ENCODE peak calls at places on chromosomes 12 and 14, in eight cellular contexts. A is frontal cortex; H is NK-92 treated with Interleukin-12 subunit alpha and Interleukin-12 subunit beta, amount 100 ng/mL, for 24 hours; C is T follicular helper cell; Y is activated T-helper 1 cell treated with Interleukin-2 at 50 U/mL for 16 hours; E is fibroblast of pulmonary artery; F is dorsolateral prefrontal cortex; O is NCI-H146. J is an unnamed sample.

GRCh38 chr14:73180385-73180805 is 44.1 kb downstream of the PSEN1 start:
- DNase-seq in A (no peak), H (no peak), C (no peak), Y (no peak), E (peak; percentile 91), F (no peak), O (no peak), J (no peak)

GRCh38 chr12:53190108-53190729 is 9.5 kb upstream of the CSAD start:
- DNase-seq in A (no peak), H (no peak), C (peak; percentile 36), Y (peak; percentile 33), E (peak; percentile 59), F (peak; percentile 20), O (peak; percentile 38), J (no peak)

GRCh38 chr12:132309162-132310086 is 20.0 kb downstream of the GALNT9 start:
- DNase-seq in A (no peak), H (no peak), C (no peak), Y (no peak), E (no peak), F (peak; percentile 2), O (no peak), J (no peak)

GRCh38 chr12:95402096-95402495 is 71.9 kb upstream of the METAP2 start:
- DNase-seq in A (no peak), H (no peak), C (no peak), Y (no peak), E (no peak), F (no peak), O (no peak), J (no peak)

GRCh38 chr14:89519000-89519399 is 102.0 kb upstream of the FOXN3 start:
- DNase-seq in A (no peak), H (no peak), C (no peak), Y (no peak), E (no peak), F (no peak), O (no peak), J (no peak)

GRCh38 chr14:92009604-92010003 is 30.3 kb downstream of the TRIP11 start:
- DNase-seq in A (no peak), H (no peak), C (no peak), Y (no peak), E (no peak), F (no peak), O (no peak), J (no peak)

GRCh38 chr14:23252420-23253333 is 14.9 kb downstream of the RNF212B start:
- DNase-seq in A (no peak), H (no peak), C (no peak), Y (no peak), E (no peak), F (no peak), O (no peak), J (no peak)

GRCh38 chr12:20370001-20370381 is 1.7 kb downstream of the PDE3A start:
- DNase-seq in A (no peak), H (no peak), C (no peak), Y (no peak), E (peak; percentile 34), F (peak; percentile 44), O (peak; percentile 15), J (no peak)

GRCh38 chr12:30707628-30708342 is 12.1 kb upstream of the IPO8 start:
- DNase-seq in A (no peak), H (no peak), C (no peak), Y (no peak), E (no peak), F (no peak), O (no peak), J (no peak)

GRCh38 chr12:99195474-99195873 is 452.1 kb upstream of the GARIN6 start:
- DNase-seq in A (no peak), H (no peak), C (no peak), Y (no peak), E (no peak), F (no peak), O (no peak), J (no peak)

GRCh38 chr14:90275455-90275814 is 19.1 kb downstream of the PSMC1 start:
- DNase-seq in A (no peak), H (no peak), C (no peak), Y (no peak), E (no peak), F (no peak), O (no peak), J (no peak)

GRCh38 chr12:65943388-65944137 is 119.3 kb downstream of the HMGA2 start:
- DNase-seq in A (no peak), H (no peak), C (no peak), Y (no peak), E (peak; percentile 74), F (no peak), O (no peak), J (no peak)